ENCODE peak calls at places on chromosome 17, in five cellular contexts. Q, U, J, S and X are unnamed samples.

GRCh38 chr17:65395924-65396323 is 165.5 kb downstream of the AXIN2 start:
- DNase-seq in Q (no peak), U (no peak), J (no peak), S (no peak), X (no peak)

GRCh38 chr17:82320140-82320840 is 2.9 kb upstream of the CD7 start:
- DNase-seq in Q (no peak), U (no peak), J (no peak), S (no peak), X (peak)

GRCh38 chr17:588519-588918 is 126.1 kb downstream of the VPS53 start:
- DNase-seq in Q (no peak), U (no peak), J (no peak), S (no peak), X (no peak)

GRCh38 chr17:60720763-60721531 is 43.3 kb downstream of the BCAS3 start:
- DNase-seq in Q (peak), U (peak), J (no peak), S (peak), X (peak)

GRCh38 chr17:73256220-73256619 is 5.5 kb downstream of the CPSF4L start:
- DNase-seq in Q (no peak), U (no peak), J (no peak), S (no peak), X (no peak)

GRCh38 chr17:50447870-50448573 is 20.7 kb downstream of the CHAD start:
- DNase-seq in Q (no peak), U (no peak), J (no peak), S (no peak), X (no peak)

GRCh38 chr17:48543854-48544355 is 1.0 kb downstream of the HOXB2 start:
- DNase-seq in Q (no peak), U (no peak), J (no peak), S (no peak), X (no peak)

GRCh38 chr17:30824002-30824355 is 513 bp downstream of the CRLF3 start:
- DNase-seq in Q (no peak), U (no peak), J (no peak), S (no peak), X (peak)

GRCh38 chr17:61048398-61049106 is 351.1 kb upstream of the TBX2 start:
- DNase-seq in Q (no peak), U (no peak), J (no peak), S (peak), X (no peak)

GRCh38 chr17:3845754-3846738 is at the start of gene NCBP3:
- DNase-seq in Q (peak), U (peak), J (peak), S (peak), X (peak)
- TF ChIP-seq CTCF in Q (peak), U (peak), J (peak), S (peak), X (peak)

GRCh38 chr17:79810138-79811027 is 13.5 kb upstream of the CBX8 start:
- DNase-seq in Q (peak), U (peak), J (peak), S (peak), X (peak)

GRCh38 chr17:79809530-79810137 is 12.8 kb upstream of the CBX8 start:
- DNase-seq in Q (no peak), U (no peak), J (peak), S (no peak), X (no peak)

GRCh38 chr17:79806863-79807720 is 10.2 kb upstream of the CBX8 start:
- DNase-seq in Q (no peak), U (no peak), J (no peak), S (no peak), X (no peak)

GRCh38 chr17:79811036-79811887 is 14.4 kb upstream of the CBX8 start:
- DNase-seq in Q (no peak), U (no peak), J (no peak), S (no peak), X (peak)

GRCh38 chr17:79808763-79809529 is 12.1 kb upstream of the CBX8 start:
- DNase-seq in Q (peak), U (no peak), J (peak), S (peak), X (no peak)
- TF ChIP-seq CTCF in Q (peak), U (peak), J (peak), S (no peak), X (no peak)

GRCh38 chr17:20246692-20247091 is 220.6 kb downstream of the LGALS9B start:
- DNase-seq in Q (no peak), U (no peak), J (no peak), S (no peak), X (no peak)

GRCh38 chr17:20244671-20245070 is 222.7 kb downstream of the LGALS9B start:
- DNase-seq in Q (no peak), U (peak), J (no peak), S (peak), X (no peak)

GRCh38 chr17:20242271-20242670 is 225.1 kb downstream of the LGALS9B start:
- DNase-seq in Q (no peak), U (no peak), J (no peak), S (no peak), X (no peak)

GRCh38 chr17:20241855-20242254 is 225.5 kb downstream of the LGALS9B start:
- DNase-seq in Q (no peak), U (no peak), J (no peak), S (no peak), X (no peak)

DNA sequence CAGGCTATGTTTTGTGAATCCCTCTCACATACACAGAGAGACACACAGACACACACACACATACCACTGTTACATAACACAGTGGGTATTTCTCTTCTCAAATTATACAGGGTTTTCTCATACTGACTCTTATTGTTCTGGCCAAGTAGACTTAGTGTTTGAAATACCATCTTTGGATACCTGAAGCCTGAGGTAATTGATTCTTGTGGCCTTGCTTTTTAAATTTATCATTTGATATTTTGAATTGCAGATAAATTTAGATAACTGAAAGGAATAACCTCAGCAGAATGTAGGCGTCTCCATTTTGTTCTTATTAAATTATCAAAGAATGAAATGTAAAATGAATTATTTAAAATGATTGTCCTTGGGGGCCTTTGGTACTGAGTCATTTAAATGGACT is 223.8 kb downstream of the LGALS9B start:
- DNase-seq in Q (no peak), U (peak), J (no peak), S (no peak), X (no peak)
- TF ChIP-seq CTCF in Q (no peak), U (no peak), J (no peak), S (no peak), X (no peak)

GRCh38 chr17:28381141-28381825 is 9.8 kb downstream of the SARM1 start:
- DNase-seq in Q (no peak), U (no peak), J (peak), S (no peak), X (peak)
- TF ChIP-seq CTCF in Q (no peak), U (no peak), J (no peak), S (no peak), X (peak)

DNA sequence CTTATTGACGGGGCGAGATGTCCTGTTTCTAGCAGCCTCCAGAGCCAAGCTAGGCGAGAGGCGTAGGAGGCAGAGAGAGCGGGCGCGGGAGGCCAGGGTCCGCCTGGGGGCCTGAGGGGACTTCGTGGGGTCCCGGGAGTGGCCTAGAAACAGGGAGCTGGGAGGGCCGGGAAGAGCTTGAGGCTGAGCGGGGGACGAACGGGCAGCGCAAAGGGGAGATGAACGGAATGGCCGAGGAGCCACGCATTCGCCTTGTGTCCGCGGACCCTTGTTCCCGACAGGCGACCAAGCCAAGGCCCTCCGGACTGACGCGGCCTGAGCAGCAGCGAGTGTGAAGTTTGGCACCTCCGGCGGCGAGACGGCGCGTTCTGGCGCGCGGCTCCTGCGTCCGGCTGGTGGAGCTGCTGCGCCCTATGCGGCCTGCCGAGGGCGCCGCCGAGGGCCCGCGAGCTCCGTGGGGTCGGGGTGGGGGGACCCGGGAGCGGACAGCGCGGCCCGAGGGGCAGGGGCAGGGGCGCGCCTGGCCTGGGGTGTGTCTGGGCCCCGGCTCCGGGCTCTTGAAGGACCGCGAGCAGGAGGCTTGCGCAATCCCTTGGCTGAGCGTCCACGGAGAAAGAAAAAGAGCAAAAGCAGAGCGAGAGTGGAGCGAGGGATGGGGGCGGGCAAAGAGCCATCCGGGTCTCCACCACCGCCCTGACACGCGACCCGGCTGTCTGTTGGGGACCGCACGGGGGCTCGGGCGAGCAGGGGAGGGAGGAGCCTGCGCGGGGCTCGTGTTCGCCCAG is 1.2 kb upstream of the CBX4 start:
- DNase-seq in Q (peak), U (peak), J (peak), S (peak), X (peak)
- TF ChIP-seq CTCF in Q (peak), U (peak), J (no peak), S (no peak), X (no peak)

GRCh38 chr17:9890124-9890523 is 14.9 kb downstream of the RCVRN start:
- DNase-seq in Q (no peak), U (no peak), J (no peak), S (no peak), X (peak)
- TF ChIP-seq CTCF in Q (peak), U (peak), J (no peak), S (no peak), X (peak)

DNA sequence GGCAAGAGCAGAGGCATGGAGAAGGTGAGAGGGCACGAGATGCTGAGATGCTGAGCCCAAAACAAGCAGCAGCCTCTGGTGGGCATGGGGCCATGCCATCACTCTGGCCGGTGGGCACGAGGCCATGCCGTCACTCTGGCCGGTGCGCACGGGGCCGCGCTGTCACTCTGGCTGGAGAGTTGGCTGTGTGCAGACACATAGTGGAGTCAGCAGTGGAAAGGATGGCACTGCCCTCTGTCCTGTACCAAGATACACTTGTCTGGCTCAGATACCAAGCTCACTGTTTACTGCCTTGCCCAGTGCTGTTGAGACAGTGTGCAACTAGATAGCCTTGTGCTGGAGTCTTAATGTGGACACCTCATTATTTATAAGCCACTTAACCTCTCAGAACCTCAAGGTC is 45.1 kb downstream of the CYB5D2 start:
- DNase-seq in Q (no peak), U (no peak), J (no peak), S (no peak), X (no peak)
- TF ChIP-seq CTCF in Q (no peak), U (no peak), J (no peak), S (no peak), X (no peak)

DNA sequence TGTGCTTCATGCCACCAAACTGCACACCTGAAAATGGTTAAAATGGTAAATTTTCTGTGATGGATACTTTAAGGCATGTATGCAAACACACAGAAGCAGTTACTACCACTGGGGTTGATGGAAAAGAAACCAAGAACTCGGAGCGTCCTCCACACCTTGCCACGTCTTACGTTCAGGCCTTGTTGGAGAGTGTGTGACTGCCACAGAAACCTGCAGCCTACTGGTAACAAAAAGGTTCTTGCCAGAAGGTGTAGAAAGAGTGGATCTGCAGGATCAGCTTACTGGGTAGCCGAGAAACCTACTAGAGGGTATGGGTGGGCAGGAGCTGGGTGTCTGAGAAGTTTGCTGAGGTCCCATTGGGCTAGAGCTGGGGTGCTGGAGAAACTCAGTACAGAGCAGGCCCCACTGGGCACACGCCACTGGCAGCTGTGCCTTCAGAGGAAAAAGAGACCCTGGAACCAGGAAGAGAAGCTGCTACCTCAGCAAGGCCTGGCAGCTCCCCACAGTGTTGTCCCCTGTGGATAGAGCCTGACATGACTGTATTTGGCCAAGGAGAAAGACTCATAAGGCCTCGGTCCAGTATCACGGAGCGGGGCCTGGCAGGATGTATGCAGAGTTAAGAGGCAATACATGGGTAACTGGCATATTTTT is 204.6 kb downstream of the SEC14L1 start:
- DNase-seq in Q (no peak), U (no peak), J (peak), S (no peak), X (no peak)
- TF ChIP-seq CTCF in Q (no peak), U (no peak), J (no peak), S (no peak), X (no peak)

GRCh38 chr17:40828454-40829039 is 6.1 kb upstream of the KRT10 start:
- DNase-seq in Q (no peak), U (peak), J (no peak), S (peak), X (no peak)

GRCh38 chr17:40825596-40825995 is 3.2 kb upstream of the KRT10 start:
- DNase-seq in Q (no peak), U (peak), J (no peak), S (no peak), X (no peak)

GRCh38 chr17:40824015-40824832 is 1.8 kb upstream of the KRT10 start:
- DNase-seq in Q (no peak), U (no peak), J (no peak), S (no peak), X (no peak)

GRCh38 chr17:40830085-40830776 is 7.8 kb upstream of the KRT10 start:
- DNase-seq in Q (no peak), U (no peak), J (no peak), S (no peak), X (no peak)

DNA sequence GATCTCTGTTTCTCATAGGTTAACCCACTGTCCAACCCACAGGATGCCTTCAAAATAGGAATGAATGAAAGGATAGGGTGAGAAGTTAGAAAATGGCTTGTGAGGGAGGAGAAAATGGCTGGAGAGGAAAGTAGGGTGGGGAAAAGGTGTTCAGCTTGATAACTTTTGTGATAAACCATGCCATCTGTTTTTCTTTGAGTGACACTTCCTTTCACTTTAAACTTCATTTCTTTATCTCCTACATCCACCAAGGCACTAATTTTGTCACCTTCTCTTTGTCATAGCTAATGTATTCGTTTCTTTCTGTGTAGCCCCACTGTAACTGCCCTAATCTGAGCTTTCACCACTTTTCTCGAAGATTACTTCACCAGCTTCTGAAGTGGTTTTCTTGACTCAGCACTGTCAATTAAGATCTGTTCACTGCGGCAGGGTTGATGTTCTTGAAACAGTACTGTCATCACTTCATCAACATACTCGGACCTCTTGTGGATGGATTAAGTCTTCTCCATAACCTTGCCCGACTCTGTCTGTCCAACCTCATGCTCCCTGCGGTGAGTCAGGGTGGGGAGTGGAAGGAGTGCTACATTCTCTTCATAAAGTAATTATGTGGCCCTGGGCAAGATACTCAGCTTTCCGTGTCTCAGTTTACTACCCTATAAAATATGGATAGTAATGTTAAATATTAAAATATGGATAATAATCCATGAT is 5.5 kb upstream of the KRT10 start:
- DNase-seq in Q (no peak), U (no peak), J (no peak), S (peak), X (no peak)
- TF ChIP-seq CTCF in Q (no peak), U (peak), J (no peak), S (no peak), X (no peak)